ENCODE peak calls at places on chromosomes 6 and 20, in four cellular contexts. T is astrocyte, N is testis, R is aorta. I is an unnamed sample. For H3K4me1, the result is how much of the 10 kb centered on the place peaks cover.

GRCh38 chr6:24640166-24640565 is 5.8 kb downstream of the KIAA0319 start:
- DNase-seq in T (no peak), N (no peak), R (no peak), I (no peak)

GRCh38 chr6:153059757-153060156 is 57.2 kb upstream of the MTRF1L start:
- DNase-seq in T (no peak), N (no peak), R (no peak), I (no peak)

GRCh38 chr6:24321538-24322162 is 36.2 kb downstream of the DCDC2 start:
- DNase-seq in T (peak), N (no peak), R (no peak), I (no peak)

GRCh38 chr20:36574278-36575065 is 1.1 kb downstream of the TGIF2 start:
- DNase-seq in T (peak), N (peak), R (peak), I (peak)

GRCh38 chr6:137512768-137513605 is 18.8 kb upstream of the OLIG3 start:
- DNase-seq in T (no peak), N (no peak), R (no peak), I (no peak)

GRCh38 chr20:11267131-11267761 is 593.4 kb upstream of the JAG1 start:
- DNase-seq in T (peak), N (no peak), R (peak), I (no peak)

GRCh38 chr20:61849376-61849775 is 216.3 kb downstream of the TAF4 start:
- DNase-seq in T (no peak), N (no peak), R (no peak), I (no peak)

GRCh38 chr6:151065027-151065815 is 174.5 kb upstream of the AKAP12 start:
- DNase-seq in T (no peak), N (no peak), R (no peak), I (no peak)

GRCh38 chr20:23027721-23028120 is 7.4 kb upstream of the SSTR4 start:
- DNase-seq in T (no peak), N (no peak), R (no peak), I (no peak)

GRCh38 chr6:170080828-170081368 is 210.0 kb downstream of the DLL1 start:
- DNase-seq in T (no peak), N (peak), R (peak), I (peak)

DNA sequence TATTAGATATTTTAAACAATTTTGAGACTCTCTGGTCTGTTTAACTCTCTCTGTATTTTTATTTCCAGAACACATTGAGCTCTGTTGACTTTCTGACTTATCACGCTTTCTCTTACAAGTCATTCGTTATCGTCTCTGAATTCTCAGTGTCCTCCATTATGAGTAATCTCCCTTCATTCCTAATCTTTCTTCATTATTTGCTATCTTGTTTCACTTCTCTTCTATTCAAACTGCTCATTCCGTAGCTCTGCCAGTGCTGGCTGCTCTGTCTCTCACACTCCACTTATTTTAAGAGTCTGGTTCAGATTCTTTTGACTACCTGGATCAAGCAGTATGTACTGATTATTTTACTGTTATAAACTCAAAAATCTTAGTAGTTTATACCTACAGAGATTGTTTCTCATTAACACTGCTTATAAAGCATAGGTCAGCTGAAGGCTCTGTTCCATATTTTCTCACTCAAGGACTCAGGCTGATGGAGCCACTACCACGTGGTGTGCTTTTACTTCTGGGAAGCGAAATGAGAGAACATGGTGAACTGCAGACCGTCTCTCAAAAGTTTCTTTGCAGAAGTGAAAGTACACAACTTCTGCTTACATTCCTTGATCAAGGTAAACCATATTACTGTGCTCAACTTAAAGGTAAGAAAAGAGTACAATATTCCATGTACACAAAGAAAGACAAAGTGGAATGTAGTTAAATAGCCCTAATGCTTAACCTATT is 485.2 kb downstream of the GRIK2 start:
- DNase-seq in T (no peak), N (peak), R (no peak), I (no peak)
- H3K27ac ChIP-seq in T (no peak), N (peak), R (no peak), I (no peak)

GRCh38 chr6:156242206-156242605 is 535.0 kb upstream of the ARID1B start:
- DNase-seq in T (no peak), N (no peak), R (no peak), I (no peak)
- H3K4me1 ChIP-seq in T (under half), N (under half), R (under half), I (under half)

GRCh38 chr20:4071177-4071723 is 55.9 kb upstream of the RNF24 start:
- DNase-seq in T (no peak), N (no peak), R (no peak), I (no peak)
- H3K27ac ChIP-seq in T (no peak), N (no peak), R (peak), I (no peak)

GRCh38 chr20:60485012-60485760 is 527.0 kb downstream of the CDH26 start:
- DNase-seq in T (no peak), N (no peak), R (no peak), I (no peak)
- H3K4me1 ChIP-seq in T (under half), N (under half), R (under half), I (under half)

DNA sequence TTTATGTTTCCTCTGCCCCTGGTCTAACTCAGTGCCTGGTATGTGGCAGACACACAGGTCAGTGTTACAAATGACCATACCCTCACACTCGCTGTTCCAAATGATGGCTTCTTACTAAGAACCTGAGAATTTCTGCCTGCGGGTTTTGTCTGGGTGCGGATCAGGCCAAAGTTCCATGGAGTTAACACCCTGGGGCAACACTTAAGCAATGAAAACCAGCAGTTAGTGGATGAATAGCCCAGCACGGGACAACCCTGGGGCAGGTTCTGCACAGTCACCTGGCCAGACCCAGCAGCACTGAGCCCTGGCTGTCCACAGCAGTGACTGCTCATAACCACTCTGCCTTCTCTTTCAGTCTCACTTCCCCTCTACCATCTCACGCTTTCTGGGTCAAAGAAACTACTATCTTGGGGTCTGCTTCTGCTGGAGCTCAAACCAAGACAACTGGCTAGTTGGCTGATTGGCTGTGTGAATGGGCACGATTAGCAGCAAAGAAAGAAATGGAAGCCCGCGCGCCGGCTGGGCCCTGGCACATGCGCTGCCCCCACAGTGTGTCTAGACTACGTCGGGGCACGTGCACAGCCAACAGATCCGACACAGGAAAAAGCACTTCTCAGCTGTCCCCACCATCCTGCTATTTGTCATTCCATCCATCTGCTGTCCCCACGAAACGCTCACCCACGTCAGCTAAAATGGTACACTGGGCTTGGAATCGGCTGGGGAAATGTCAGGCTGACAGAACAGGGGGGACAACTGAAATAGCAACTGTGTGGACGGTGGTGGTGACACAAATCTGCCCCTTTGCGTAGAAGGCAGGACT is 36.6 kb downstream of the MGME1 start:
- DNase-seq in T (no peak), N (no peak), R (no peak), I (peak)
- H3K27ac ChIP-seq in T (no peak), N (no peak), R (no peak), I (no peak)

I was measured in transverse colon.